ENCODE peak calls at places on chromosomes 2 and 18, in ten cellular contexts. R, T, O, E, Q, Y, H, F, N and U are unnamed samples.

GRCh38 chr2:233822101-233822771 is 32.1 kb downstream of the HJURP start:
- DNase-seq in T (no peak), Y (no peak), Q (peak; percentile 72), H (no peak), F (no peak), E (no peak), O (no peak), N (no peak), R (no peak), U (no peak)

GRCh38 chr2:57981369-57981768 is 65.2 kb upstream of the VRK2 start:
- DNase-seq in H (no peak), N (peak; percentile 76), Y (no peak), R (no peak), E (no peak), Q (no peak), F (peak; percentile 75), O (no peak), T (no peak), U (no peak)

GRCh38 chr2:232624554-232624842 is 8.9 kb upstream of the EFHD1 start:
- DNase-seq in F (no peak), R (no peak), N (no peak), T (no peak), Y (no peak), E (no peak), O (no peak), Q (no peak), H (no peak), U (no peak)

GRCh38 chr18:25348361-25349130 is 3.4 kb downstream of the ZNF521 start:
- DNase-seq in R (no peak), N (no peak), O (no peak), T (no peak), E (no peak), H (no peak), F (no peak), Q (no peak), Y (no peak), U (no peak)

GRCh38 chr2:224793961-224794360 is 77.8 kb upstream of the CCDC195 start:
- DNase-seq in T (no peak), H (peak; percentile 27), R (no peak), E (no peak), F (peak; percentile 87), N (peak; percentile 79), Q (no peak), O (no peak), Y (no peak), U (no peak)

GRCh38 chr18:24427484-24427883 is 1.0 kb downstream of the IMPACT start:
- DNase-seq in O (no peak), Y (no peak), T (no peak), R (no peak), H (no peak), Q (no peak), N (peak; percentile 41), F (peak; percentile 43), E (no peak), U (peak; percentile 14)

GRCh38 chr18:59918320-59918755 is 18.5 kb downstream of the PMAIP1 start:
- DNase-seq in N (peak; percentile 35), Q (no peak), T (no peak), H (peak; percentile 27), Y (no peak), E (no peak), O (no peak), F (peak; percentile 63), R (peak; percentile 71), U (peak; percentile 97)

GRCh38 chr2:65382323-65382722 is 50.1 kb downstream of the SPRED2 start:
- DNase-seq in F (no peak), T (no peak), H (no peak), Q (no peak), O (no peak), N (no peak), Y (no peak), E (no peak), R (no peak), U (no peak)

GRCh38 chr2:158477202-158477601 is 20.4 kb downstream of the PKP4 start:
- DNase-seq in H (no peak), N (no peak), F (no peak), O (no peak), Q (no peak), Y (no peak), R (no peak), T (no peak), E (no peak), U (no peak)

GRCh38 chr18:38933910-38934510 is 1368.4 kb upstream of the CELF4 start:
- DNase-seq in N (no peak), O (no peak), F (no peak), R (no peak), Q (no peak), T (no peak), Y (no peak), E (no peak), H (no peak), U (no peak)

GRCh38 chr18:61756244-61756643 is 136.6 kb downstream of the RNF152 start:
- DNase-seq in N (no peak), H (no peak), Q (no peak), O (no peak), R (no peak), E (no peak), T (no peak), F (no peak), Y (no peak), U (peak; percentile 36)

GRCh38 chr2:62334440-62335058 is 138.6 kb downstream of the B3GNT2 start:
- DNase-seq in H (no peak), O (no peak), Y (no peak), F (no peak), T (no peak), Q (no peak), E (no peak), R (no peak), N (no peak), U (no peak)

GRCh38 chr2:238875531-238876231 is 27.8 kb downstream of the TWIST2 start:
- DNase-seq in E (no peak), N (no peak), H (no peak), O (no peak), Q (no peak), F (peak; percentile 72), Y (no peak), T (no peak), R (no peak), U (no peak)

GRCh38 chr2:9973691-9974090 is 22.2 kb downstream of the GRHL1 start:
- DNase-seq in E (no peak), O (no peak), R (no peak), Q (no peak), N (no peak), H (no peak), Y (no peak), T (no peak), F (no peak), U (no peak)

GRCh38 chr2:158967731-158968395 is 577 bp upstream of the TANC1 start:
- DNase-seq in R (no peak), T (no peak), N (peak; percentile 86), O (peak; percentile 22), E (no peak), Y (no peak), F (peak; percentile 79), H (peak; percentile 62), Q (peak; percentile 84), U (peak; percentile 30)

GRCh38 chr2:204234879-204235278 is 298.3 kb downstream of the ICOS start:
- DNase-seq in N (no peak), O (no peak), E (no peak), Y (no peak), Q (no peak), T (no peak), F (peak; percentile 19), R (no peak), H (no peak), U (no peak)

GRCh38 chr2:174593574-174594203 is 3.9 kb downstream of the WIPF1 start:
- DNase-seq in T (no peak), Y (no peak), N (peak; percentile 70), O (no peak), H (peak; percentile 42), R (no peak), E (peak; percentile 64), Q (no peak), F (peak; percentile 72), U (no peak)

GRCh38 chr2:233387225-233387624 is 32.9 kb downstream of the DGKD start:
- DNase-seq in O (no peak), N (no peak), R (no peak), F (no peak), H (no peak), Q (no peak), E (no peak), T (no peak), Y (no peak), U (no peak)

GRCh38 chr2:170464268-170464667 is 250.9 kb upstream of the SP5 start:
- DNase-seq in T (no peak), F (no peak), N (no peak), R (no peak), E (no peak), H (no peak), Y (no peak), Q (no peak), O (no peak), U (no peak)

GRCh38 chr18:12702221-12703095 is at the start of the genes CEP76 and PSMG2:
- DNase-seq in Q (peak; percentile 98), Y (peak; percentile 90), N (peak; percentile 97), E (peak; percentile 74), H (peak; percentile 91), O (peak; percentile 74), R (peak; percentile 94), T (peak; percentile 92), F (peak; percentile 93), U (peak; percentile 71)

GRCh38 chr2:31420936-31421335 is 6.4 kb upstream of the XDH start:
- DNase-seq in R (no peak), H (no peak), T (no peak), N (peak; percentile 64), E (no peak), Q (no peak), F (no peak), Y (no peak), O (no peak), U (no peak)

GRCh38 chr2:794554-795244 is 117.5 kb upstream of the TMEM18 start:
- DNase-seq in O (no peak), N (no peak), Y (peak; percentile 43), E (no peak), Q (no peak), H (no peak), R (no peak), T (no peak), F (no peak), U (no peak)

GRCh38 chr2:49948744-49949143 is 794.4 kb upstream of the FSHR start:
- DNase-seq in F (no peak), R (no peak), E (no peak), N (no peak), O (no peak), Q (no peak), Y (no peak), H (no peak), T (no peak), U (no peak)

GRCh38 chr18:25166113-25166512 is 185.9 kb downstream of the ZNF521 start:
- DNase-seq in H (no peak), F (no peak), Y (no peak), N (no peak), R (no peak), T (no peak), O (no peak), E (no peak), Q (no peak), U (no peak)

GRCh38 chr2:98757904-98758421 is 27.0 kb upstream of the MGAT4A start:
- DNase-seq in Q (peak; percentile 22), H (peak; percentile 76), T (peak; percentile 64), O (no peak), F (peak; percentile 74), R (peak; percentile 76), Y (peak; percentile 85), E (peak; percentile 54), N (peak; percentile 89), U (peak; percentile 53)

GRCh38 chr2:35522434-35522833 is 833.1 kb upstream of the CRIM1 start:
- DNase-seq in F (no peak), O (no peak), T (no peak), H (no peak), R (no peak), E (no peak), Q (no peak), N (no peak), Y (no peak), U (no peak)

GRCh38 chr18:3224223-3224622 is 4.5 kb upstream of the MYOM1 start:
- DNase-seq in F (no peak), E (no peak), Y (no peak), R (no peak), N (no peak), T (no peak), O (no peak), Q (no peak), H (no peak), U (no peak)

GRCh38 chr18:74778191-74778847 is 180.6 kb downstream of the ZNF407 start:
- DNase-seq in Q (no peak), Y (no peak), N (no peak), H (no peak), T (no peak), R (no peak), F (peak; percentile 10), O (no peak), E (no peak), U (no peak)